ENCODE peak calls at places on chromosome 16, in seven cellular contexts. L is AG10803, J is AG04449, H is left ventricle myocardium inferior, U is PC-3, B is breast epithelium, K is mucosa of descending colon. I is an unnamed sample.

GRCh38 chr16:83952587-83952939 is 477 bp upstream of the OSGIN1 start:
- DNase-seq in L (no peak), J (no peak), H (no peak), U (peak), B (no peak), K (no peak), I (no peak)

GRCh38 chr16:89104930-89105571 is 11.4 kb downstream of the ACSF3 start:
- DNase-seq in L (no peak), J (no peak), H (no peak), U (no peak), B (no peak), K (peak), I (no peak)

GRCh38 chr16:20610192-20610891 is 34.2 kb upstream of the ACSM2B start:
- DNase-seq in L (no peak), J (no peak), H (no peak), U (no peak), B (no peak), K (no peak), I (no peak)

GRCh38 chr16:21083729-21084268 is 66.8 kb downstream of the DNAH3 start:
- DNase-seq in L (peak), J (no peak), H (peak), U (peak), B (no peak), K (no peak), I (no peak)

GRCh38 chr16:89605186-89605970 is 8.1 kb upstream of the DPEP1 start:
- DNase-seq in L (no peak), J (no peak), H (no peak), U (no peak), B (no peak), K (no peak), I (no peak)

GRCh38 chr16:67672739-67673662 is 6.4 kb downstream of the C16orf86 start:
- DNase-seq in L (peak), J (peak), H (peak), U (peak), B (peak), K (no peak), I (no peak)

GRCh38 chr16:56950051-56950450 is 11.7 kb upstream of the CETP start:
- DNase-seq in L (no peak), J (no peak), H (no peak), U (no peak), B (no peak), K (no peak), I (no peak)

GRCh38 chr16:50102046-50102756 is 36.4 kb downstream of the HEATR3 start:
- DNase-seq in L (peak), J (peak), H (no peak), U (no peak), B (no peak), K (no peak), I (peak)

GRCh38 chr16:4539716-4540284 is 1.2 kb upstream of the CDIP1 start:
- DNase-seq in L (no peak), J (no peak), H (no peak), U (no peak), B (no peak), K (no peak), I (no peak)

GRCh38 chr16:62254847-62255246 is 218.6 kb upstream of the CDH8 start:
- DNase-seq in L (no peak), J (no peak), H (no peak), U (no peak), B (no peak), K (no peak), I (no peak)

GRCh38 chr16:35750157-35750689 is 2290.8 kb downstream of the TP53TG3F start:
- DNase-seq in L (no peak), J (no peak), H (no peak), U (no peak), B (no peak), K (peak), I (no peak)

GRCh38 chr16:30867747-30868146 is 26.1 kb downstream of the BCL7C start:
- DNase-seq in L (no peak), J (no peak), H (no peak), U (peak), B (no peak), K (no peak), I (no peak)

GRCh38 chr16:380837-381787 is 666 bp downstream of the PGAP6 start:
- DNase-seq in L (no peak), J (no peak), H (no peak), U (no peak), B (no peak), K (peak), I (no peak)

GRCh38 chr16:61277849-61278248 is 758.4 kb downstream of the CDH8 start:
- DNase-seq in L (no peak), J (no peak), H (no peak), U (no peak), B (no peak), K (no peak), I (no peak)

GRCh38 chr16:75621170-75621477 is 2.0 kb downstream of the ADAT1 start:
- DNase-seq in L (peak), J (no peak), H (no peak), U (peak), B (no peak), K (no peak), I (no peak)

GRCh38 chr16:84503751-84504395 is 586 bp downstream of the MEAK7 start:
- DNase-seq in L (peak), J (no peak), H (peak), U (peak), B (no peak), K (peak), I (no peak)

GRCh38 chr16:424033-424622 is 1.3 kb upstream of the RAB11FIP3 start:
- DNase-seq in L (peak), J (peak), H (peak), U (peak), B (no peak), K (no peak), I (peak)

GRCh38 chr16:57908409-57908987 is 62.4 kb downstream of the CNGB1 start:
- DNase-seq in L (no peak), J (no peak), H (no peak), U (no peak), B (no peak), K (no peak), I (no peak)

GRCh38 chr16:81478876-81479496 is 34.4 kb downstream of the CMIP start:
- DNase-seq in L (no peak), J (no peak), H (peak), U (no peak), B (no peak), K (no peak), I (no peak)

GRCh38 chr16:24577167-24577566 is 37.8 kb downstream of the RBBP6 start:
- DNase-seq in L (no peak), J (no peak), H (no peak), U (no peak), B (no peak), K (no peak), I (no peak)

GRCh38 chr16:6726621-6727020 is 606.0 kb upstream of the RBFOX1 start:
- DNase-seq in L (no peak), J (no peak), H (no peak), U (no peak), B (no peak), K (no peak), I (no peak)

GRCh38 chr16:83085660-83086059 is 458.9 kb downstream of the CDH13 start:
- DNase-seq in L (no peak), J (no peak), H (no peak), U (no peak), B (no peak), K (no peak), I (no peak)

GRCh38 chr16:54194008-54194731 is 92.4 kb downstream of the IRX3 start:
- DNase-seq in L (peak), J (no peak), H (peak), U (no peak), B (peak), K (peak), I (no peak)

GRCh38 chr16:73389075-73389474 is 341.1 kb upstream of the ZFHX3 start:
- DNase-seq in L (no peak), J (no peak), H (no peak), U (no peak), B (no peak), K (no peak), I (no peak)

DNA sequence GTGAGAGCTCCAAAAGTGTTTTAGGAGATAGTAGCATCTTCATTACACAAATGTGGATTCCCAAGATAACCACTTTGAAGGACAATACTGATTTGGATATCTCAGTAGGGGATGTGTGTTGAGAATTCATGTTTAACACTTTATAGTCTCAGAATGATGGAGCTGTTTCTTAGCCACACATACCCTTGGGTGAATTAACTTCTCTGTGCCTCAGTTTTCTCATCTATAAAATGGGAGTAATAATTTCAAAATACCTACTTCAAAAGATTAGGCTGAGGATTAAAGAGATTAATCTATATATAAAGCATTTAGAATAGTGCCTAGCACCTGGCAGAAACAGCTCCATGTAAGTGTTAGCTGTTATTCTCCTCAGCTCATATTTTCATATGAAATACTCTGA is 19.0 kb downstream of the LPCAT2 start:
- DNase-seq in L (no peak), J (no peak), H (no peak), U (no peak), B (no peak), K (no peak), I (no peak)
- TF ChIP-seq CTCF in L (no peak), J (no peak), H (no peak), U (no peak), B (no peak), K (no peak), I (no peak)

DNA sequence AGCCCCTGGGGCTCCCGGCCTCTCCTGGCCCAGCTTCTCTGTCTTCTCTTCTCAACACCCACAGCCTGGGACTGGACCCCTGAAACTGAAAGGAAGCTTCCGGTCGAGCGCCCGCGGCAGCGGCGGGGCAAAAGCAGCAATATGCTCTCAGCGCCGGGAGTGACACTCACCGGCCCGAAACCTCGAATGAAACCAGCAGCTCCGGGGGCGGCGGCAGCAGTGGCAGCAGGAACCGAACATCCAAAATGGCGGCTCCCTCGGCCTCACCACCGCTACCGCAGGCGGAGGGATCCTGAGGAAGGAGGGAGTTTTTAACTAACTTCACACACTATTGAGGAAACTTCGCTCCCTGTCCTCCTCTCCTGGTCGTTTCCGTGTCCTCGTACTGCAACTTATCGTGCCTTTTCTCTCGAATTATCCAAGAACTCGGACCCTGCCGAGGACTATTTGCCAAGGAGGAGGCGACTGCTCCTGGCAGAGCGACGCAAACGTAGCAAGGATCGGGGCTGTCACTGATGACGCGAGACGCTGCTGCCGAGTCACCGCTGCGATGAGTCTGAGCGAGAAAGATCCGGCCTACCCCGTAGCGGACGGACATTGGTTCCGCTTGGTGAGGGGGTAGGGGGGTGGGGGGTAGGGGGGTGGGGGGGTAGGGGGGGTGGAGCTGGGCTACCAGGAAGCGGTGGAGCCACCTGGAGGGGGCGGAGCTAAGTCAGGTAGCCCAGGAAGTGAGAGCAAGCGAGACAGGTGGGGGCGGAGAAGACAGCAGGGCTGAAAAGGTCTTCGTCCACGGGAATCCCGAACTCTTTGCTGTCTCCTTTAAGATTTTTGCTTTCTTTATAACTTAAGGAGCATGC is at the start of gene AP1G1:
- DNase-seq in L (peak), J (peak), H (peak), U (peak), B (peak), K (peak), I (peak)
- H3K4me3 ChIP-seq in L (peak), J (peak), H (peak), U (peak), B (peak), K (peak), I (peak)

DNA sequence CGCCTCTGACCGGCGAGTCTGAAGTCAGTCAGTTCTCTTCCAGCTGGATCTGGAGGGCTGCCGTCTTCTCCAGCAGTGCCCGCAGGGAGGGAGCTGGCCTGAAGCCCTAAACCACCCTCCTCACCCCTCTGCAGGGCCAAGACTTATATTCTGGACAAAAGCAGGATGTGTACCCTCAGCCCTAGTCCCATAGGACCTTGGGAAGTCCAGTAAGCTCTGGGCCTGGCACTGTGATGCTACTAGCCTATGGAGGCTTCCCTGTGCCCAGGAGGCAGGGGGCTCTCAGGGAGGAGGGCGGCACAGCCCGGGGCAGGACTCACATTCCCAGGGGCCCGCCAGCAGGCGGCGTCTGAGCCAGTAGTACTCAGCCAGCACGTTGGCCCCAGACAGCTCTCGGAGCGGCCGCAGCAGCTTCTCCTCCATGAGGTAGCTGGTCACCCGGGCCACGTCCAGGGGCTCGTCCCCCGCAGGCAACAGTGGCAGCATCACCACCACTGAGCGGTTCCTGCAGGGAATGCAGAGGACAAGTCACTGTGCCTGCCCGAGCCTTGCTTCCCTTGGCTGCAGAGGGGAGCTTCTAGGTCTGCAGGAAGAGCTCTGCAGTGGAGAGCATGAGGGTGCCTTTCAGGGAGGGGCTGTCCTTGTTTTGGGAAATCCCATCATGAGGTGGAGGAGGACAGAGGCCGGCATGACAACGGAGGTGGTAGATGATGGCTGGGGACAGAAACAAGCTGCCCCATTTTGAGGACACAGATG is 41.7 kb downstream of the RMI2 start:
- DNase-seq in L (peak), J (no peak), H (no peak), U (no peak), B (no peak), K (no peak), I (no peak)
- TF ChIP-seq CTCF in L (peak), J (peak), H (peak), U (no peak), B (no peak), K (no peak), I (peak)

GRCh38 chr16:10616744-10617640 is 36.6 kb upstream of the EMP2 start:
- DNase-seq in L (peak), J (no peak), H (peak), U (peak), B (peak), K (peak), I (no peak)

GRCh38 chr16:10618710-10619209 is 38.4 kb upstream of the EMP2 start:
- DNase-seq in L (no peak), J (no peak), H (no peak), U (no peak), B (no peak), K (no peak), I (no peak)

GRCh38 chr16:10617662-10618420 is 37.4 kb upstream of the EMP2 start:
- DNase-seq in L (no peak), J (no peak), H (no peak), U (no peak), B (no peak), K (no peak), I (no peak)

GRCh38 chr16:10620120-10620519 is 39.7 kb upstream of the EMP2 start:
- DNase-seq in L (no peak), J (no peak), H (no peak), U (no peak), B (no peak), K (no peak), I (no peak)

DNA sequence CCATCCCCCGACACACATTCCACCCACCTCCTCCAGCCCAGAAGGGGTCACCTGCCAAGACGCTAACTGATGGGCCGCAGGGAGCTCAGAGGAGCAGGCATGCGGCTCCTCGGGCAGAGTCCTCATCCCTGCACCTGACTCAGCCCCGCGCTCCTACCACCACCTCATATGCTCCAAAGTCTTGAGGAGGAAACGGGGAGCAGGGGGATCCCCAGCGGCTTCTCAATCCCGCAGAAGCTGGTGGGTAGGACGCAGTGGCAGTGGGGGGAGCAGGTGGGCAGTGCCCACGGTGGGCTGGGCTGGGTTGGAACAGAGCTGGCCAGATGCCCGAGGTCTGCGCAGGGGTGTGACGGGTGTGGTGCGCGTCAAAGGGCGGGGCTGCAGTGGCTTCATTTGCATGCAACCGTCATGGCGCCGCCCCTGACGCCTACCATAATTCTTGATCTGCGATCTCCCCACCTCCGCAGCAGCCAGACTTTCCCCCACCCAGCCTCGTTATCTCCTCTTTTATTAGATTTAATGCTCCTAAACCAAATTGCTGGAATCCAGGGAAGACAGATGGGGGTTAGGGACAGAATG is 39.0 kb upstream of the EMP2 start:
- DNase-seq in L (no peak), J (no peak), H (peak), U (no peak), B (peak), K (peak), I (no peak)
- H3K4me3 ChIP-seq in L (no peak), J (no peak), H (peak), U (no peak), B (peak), K (no peak), I (no peak)

DNA sequence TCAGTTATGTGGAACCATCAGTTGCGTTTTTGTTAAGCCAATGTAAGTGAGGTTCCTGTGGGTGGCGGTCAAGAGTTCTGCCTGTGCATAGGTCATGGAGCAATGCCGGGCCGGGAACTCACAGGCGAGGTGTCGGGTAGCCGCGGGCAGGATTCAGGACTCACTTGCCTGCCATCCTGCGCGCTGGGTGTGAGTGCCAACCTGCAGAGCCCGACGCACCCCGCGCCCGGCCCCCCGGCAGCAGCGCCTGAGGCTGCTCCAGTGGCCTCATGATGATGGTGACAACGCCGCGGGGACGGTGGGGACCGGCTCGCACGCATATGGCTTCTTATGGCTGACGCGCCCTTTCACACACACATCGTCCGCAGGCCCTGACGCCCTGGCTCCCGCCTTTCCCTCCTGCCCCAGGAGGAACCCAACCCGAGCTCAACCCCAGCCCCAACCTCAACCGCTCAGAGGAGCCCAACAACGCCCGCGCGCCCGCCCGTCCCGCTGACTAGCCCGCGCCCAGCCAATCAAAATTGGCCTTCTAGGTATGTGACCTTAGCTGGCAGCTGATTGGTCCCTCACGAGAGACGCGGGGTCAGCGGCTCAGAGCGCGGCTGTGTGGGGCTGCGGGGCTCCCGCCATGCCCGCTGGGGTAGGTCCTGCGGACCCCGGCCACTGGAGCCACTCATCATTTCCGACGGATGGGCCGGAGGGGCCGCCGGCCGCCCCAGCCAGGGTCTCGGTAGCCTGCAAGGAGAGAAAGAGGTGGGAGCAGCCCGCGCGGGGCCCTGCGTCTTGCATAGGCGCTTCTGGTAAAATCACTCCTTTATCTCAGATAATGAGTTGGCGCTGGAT is at the start of gene C16orf95:
- DNase-seq in L (peak), J (peak), H (peak), U (peak), B (peak), K (peak), I (peak)
- TF ChIP-seq CTCF in L (peak), J (peak), H (peak), U (peak), B (no peak), K (peak), I (peak)